ENCODE peak calls at places on chromosomes 3 and 15, in five cellular contexts. W is HepG2, T is SK-N-SH, S is GM12878, R is K562. G is an unnamed sample.

GRCh38 chr3:138949002-138949418 is 2.0 kb downstream of the FOXL2NB start:
- DNase-seq in W (no peak), T (no peak), S (no peak), R (no peak), G (no peak)

GRCh38 chr3:152745677-152746076 is 89.3 kb upstream of the P2RY1 start:
- DNase-seq in W (no peak), T (no peak), S (no peak), R (no peak), G (no peak)

GRCh38 chr15:65904301-65904700 is 35.0 kb downstream of the RAB11A start:
- DNase-seq in W (no peak), T (no peak), S (no peak), R (peak), G (no peak)

GRCh38 chr3:129650256-129650872 is 43.9 kb upstream of the PLXND1 start:
- DNase-seq in W (peak), T (peak), S (no peak), R (peak), G (peak)

GRCh38 chr15:40894689-40895308 is 549 bp downstream of the VPS18 start:
- DNase-seq in W (peak), T (peak), S (no peak), R (peak), G (peak)

GRCh38 chr15:63043391-63044076 is 987 bp downstream of the TPM1 start:
- DNase-seq in W (no peak), T (peak), S (no peak), R (no peak), G (no peak)

GRCh38 chr3:140499114-140499757 is 178.6 kb upstream of the TRIM42 start:
- DNase-seq in W (peak), T (peak), S (no peak), R (no peak), G (no peak)

GRCh38 chr3:128390867-128391266 is 75.8 kb downstream of the DNAJB8 start:
- DNase-seq in W (no peak), T (no peak), S (no peak), R (no peak), G (no peak)

GRCh38 chr15:62958528-62958927 is 84.0 kb upstream of the TPM1 start:
- DNase-seq in W (no peak), T (no peak), S (no peak), R (no peak), G (no peak)

GRCh38 chr3:20405731-20406130 is 219.7 kb upstream of the SGO1 start:
- DNase-seq in W (no peak), T (no peak), S (no peak), R (no peak), G (no peak)

GRCh38 chr15:98824595-98824994 is 176.3 kb downstream of the IGF1R start:
- DNase-seq in W (no peak), T (no peak), S (no peak), R (no peak), G (no peak)

GRCh38 chr15:98817745-98818144 is 169.4 kb downstream of the IGF1R start:
- DNase-seq in W (peak), T (no peak), S (no peak), R (no peak), G (no peak)

GRCh38 chr15:98826658-98827057 is 178.3 kb downstream of the IGF1R start:
- DNase-seq in W (no peak), T (no peak), S (no peak), R (no peak), G (no peak)

GRCh38 chr15:98823012-98823458 is 174.7 kb downstream of the IGF1R start:
- DNase-seq in W (no peak), T (no peak), S (peak), R (no peak), G (no peak)
- TF ChIP-seq JUND in W (no peak), T (no peak), S (no peak), R (no peak), G (no peak)

DNA sequence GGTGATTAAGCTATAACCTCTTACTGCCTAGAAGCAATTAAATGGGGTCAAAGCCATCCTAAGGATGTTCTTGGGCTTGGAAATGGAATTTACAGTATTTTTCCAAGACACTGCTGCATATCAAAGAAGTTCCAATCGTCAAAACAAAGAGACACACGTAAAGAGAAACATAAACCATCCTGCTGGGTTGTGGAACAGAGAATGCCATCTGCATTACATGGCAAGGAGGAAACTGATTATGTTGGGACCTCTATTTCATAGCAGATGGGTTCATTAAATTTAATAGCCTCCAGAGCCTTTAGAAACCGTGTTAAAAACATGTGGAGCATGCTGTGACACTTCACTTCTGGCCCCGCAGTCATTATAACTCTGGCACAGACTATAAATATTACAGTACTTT is 154.6 kb downstream of the LRTM1 start:
- DNase-seq in W (no peak), T (no peak), S (no peak), R (no peak), G (no peak)
- TF ChIP-seq REST in W (no peak), T (no peak), S (no peak), R (no peak), G (no peak)

GRCh38 chr15:38002883-38003477 is 68.5 kb downstream of the TMCO5A start:
- DNase-seq in W (peak), T (no peak), S (peak), R (no peak), G (peak)

GRCh38 chr15:38005949-38006800 is 71.7 kb downstream of the TMCO5A start:
- DNase-seq in W (no peak), T (no peak), S (no peak), R (no peak), G (no peak)

GRCh38 chr15:38004218-38004848 is 69.9 kb downstream of the TMCO5A start:
- DNase-seq in W (no peak), T (no peak), S (no peak), R (no peak), G (no peak)
- TF ChIP-seq JUND in W (no peak), T (no peak), S (no peak), R (no peak), G (no peak)

DNA sequence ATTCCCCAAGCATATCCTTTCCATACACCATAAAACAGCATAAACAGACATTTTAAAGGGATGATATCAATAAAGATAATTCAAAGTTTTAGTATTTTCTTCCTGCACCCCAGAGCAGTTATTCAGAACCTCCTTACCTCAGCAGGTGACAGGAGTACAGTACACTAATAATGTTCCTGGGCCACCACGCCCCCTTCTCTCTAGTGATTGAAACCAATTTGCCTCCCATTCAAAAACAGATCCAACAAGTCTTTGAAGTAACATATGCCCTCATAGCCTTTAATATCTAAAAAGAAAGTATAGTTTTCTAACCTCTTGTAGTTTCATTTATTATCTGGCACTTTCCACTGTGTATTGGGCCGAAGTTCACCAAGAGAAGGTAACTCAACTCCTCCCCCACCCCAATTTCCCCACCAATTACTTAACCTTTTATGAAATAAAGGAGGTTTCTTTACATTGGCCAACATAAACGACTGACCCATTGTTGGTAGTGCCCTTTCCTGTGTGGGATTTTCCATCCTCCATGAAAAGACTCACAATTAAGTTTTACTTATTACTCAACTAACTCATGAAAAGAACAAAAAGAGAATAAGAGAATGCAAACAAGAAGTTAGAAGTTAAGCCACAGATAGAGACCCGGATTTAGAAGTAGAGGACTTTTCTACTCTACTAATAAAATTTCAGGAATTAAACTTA is 5.0 kb upstream of the ATP8B4 start:
- DNase-seq in W (no peak), T (no peak), S (no peak), R (no peak), G (no peak)
- TF ChIP-seq REST in W (no peak), T (no peak), S (no peak), R (no peak), G (no peak)

GRCh38 chr3:32105291-32106131 is 909 bp upstream of the GPD1L start:
- DNase-seq in W (no peak), T (no peak), S (no peak), R (no peak), G (no peak)
- TF ChIP-seq JUND in W (no peak), T (no peak), S (no peak), R (no peak), G (no peak)

GRCh38 chr15:58629625-58630024 is 119.9 kb downstream of the ADAM10 start:
- DNase-seq in W (no peak), T (no peak), S (no peak), R (no peak), G (no peak)

GRCh38 chr15:58626378-58626777 is 123.1 kb downstream of the ADAM10 start:
- DNase-seq in W (peak), T (no peak), S (no peak), R (no peak), G (no peak)

GRCh38 chr15:58628206-58629057 is 121.1 kb downstream of the ADAM10 start:
- DNase-seq in W (no peak), T (no peak), S (peak), R (no peak), G (no peak)

GRCh38 chr15:58627046-58627445 is 122.5 kb downstream of the ADAM10 start:
- DNase-seq in W (no peak), T (no peak), S (no peak), R (no peak), G (no peak)

GRCh38 chr15:58627706-58628105 is 121.8 kb downstream of the ADAM10 start:
- DNase-seq in W (no peak), T (no peak), S (no peak), R (no peak), G (no peak)
- TF ChIP-seq REST in W (no peak), T (no peak), S (no peak), R (no peak), G (no peak)